ENCODE peak calls at places on chromosomes 3 and 15, in four cellular contexts. D, Y, R and Z are unnamed samples.

GRCh38 chr15:39135989-39136388 is 444.9 kb upstream of the THBS1 start:
- DNase-seq in D (no peak), Y (no peak), R (no peak), Z (no peak)

GRCh38 chr3:141047168-141047567 is 4.0 kb upstream of the SPSB4 start:
- DNase-seq in D (no peak), Y (no peak), R (no peak), Z (no peak)

GRCh38 chr3:49745986-49746385 is 22.2 kb upstream of the GMPPB start:
- DNase-seq in D (no peak), Y (no peak), R (no peak), Z (no peak)

GRCh38 chr3:142808103-142808917 is 80.6 kb downstream of the PCOLCE2 start:
- DNase-seq in D (no peak), Y (peak), R (peak), Z (peak)

GRCh38 chr15:38912067-38912466 is 347.5 kb upstream of the RASGRP1 start:
- DNase-seq in D (no peak), Y (no peak), R (no peak), Z (no peak)

GRCh38 chr15:33292718-33293307 is 18.0 kb upstream of the RYR3 start:
- DNase-seq in D (peak), Y (peak), R (peak), Z (peak)

GRCh38 chr3:185342458-185343169 is 20.3 kb upstream of the MAP3K13 start:
- DNase-seq in D (no peak), Y (no peak), R (peak), Z (no peak)

GRCh38 chr15:29437888-29438713 is 168.5 kb upstream of the NSMCE3 start:
- DNase-seq in D (no peak), Y (no peak), R (no peak), Z (no peak)

GRCh38 chr15:71448688-71449114 is 333.4 kb downstream of the THSD4 start:
- DNase-seq in D (peak), Y (peak), R (peak), Z (peak)

GRCh38 chr15:63198752-63199250 is 9.4 kb downstream of the RAB8B start:
- DNase-seq in D (no peak), Y (no peak), R (no peak), Z (no peak)

GRCh38 chr3:139564290-139564861 is 24.8 kb upstream of the RBP1 start:
- DNase-seq in D (peak), Y (no peak), R (peak), Z (no peak)

GRCh38 chr3:132038198-132038825 is 3.5 kb upstream of the CPNE4 start:
- DNase-seq in D (no peak), Y (peak), R (peak), Z (peak)

GRCh38 chr3:6125520-6125919 is 735.4 kb upstream of the GRM7 start:
- DNase-seq in D (no peak), Y (no peak), R (no peak), Z (no peak)

GRCh38 chr3:197880361-197881339 is 69.3 kb upstream of the RPL35A start:
- DNase-seq in D (no peak), Y (no peak), R (no peak), Z (peak)

GRCh38 chr3:197883541-197883940 is 66.4 kb upstream of the RPL35A start:
- DNase-seq in D (no peak), Y (no peak), R (no peak), Z (no peak)

GRCh38 chr3:197878427-197878826 is 71.6 kb upstream of the RPL35A start:
- DNase-seq in D (no peak), Y (no peak), R (no peak), Z (no peak)

GRCh38 chr3:197881601-197882000 is 68.4 kb upstream of the RPL35A start:
- DNase-seq in D (no peak), Y (no peak), R (no peak), Z (no peak)

DNA sequence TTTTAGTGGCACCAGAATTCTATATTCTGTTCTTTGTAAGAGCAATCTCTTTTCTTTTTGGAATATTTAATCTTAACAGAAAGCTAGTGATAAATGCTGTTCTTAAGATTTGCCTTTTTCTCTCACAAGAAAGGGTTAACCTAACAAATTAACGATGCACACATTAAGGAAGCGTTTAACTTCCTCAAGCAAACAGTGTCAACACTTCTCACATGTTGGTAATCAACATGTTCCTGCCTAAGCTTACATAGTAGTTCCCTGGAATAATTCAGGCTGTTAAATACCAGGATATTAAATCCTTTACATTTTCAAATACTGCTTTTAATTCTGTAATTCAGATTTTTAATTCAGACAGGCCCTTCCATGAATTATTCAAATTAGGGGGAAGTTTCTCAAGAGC is 67.4 kb upstream of the RPL35A start:
- DNase-seq in D (no peak), Y (no peak), R (no peak), Z (no peak)
- TF ChIP-seq NR3C1 in D (no peak), Y (no peak), R (no peak), Z (no peak)

DNA sequence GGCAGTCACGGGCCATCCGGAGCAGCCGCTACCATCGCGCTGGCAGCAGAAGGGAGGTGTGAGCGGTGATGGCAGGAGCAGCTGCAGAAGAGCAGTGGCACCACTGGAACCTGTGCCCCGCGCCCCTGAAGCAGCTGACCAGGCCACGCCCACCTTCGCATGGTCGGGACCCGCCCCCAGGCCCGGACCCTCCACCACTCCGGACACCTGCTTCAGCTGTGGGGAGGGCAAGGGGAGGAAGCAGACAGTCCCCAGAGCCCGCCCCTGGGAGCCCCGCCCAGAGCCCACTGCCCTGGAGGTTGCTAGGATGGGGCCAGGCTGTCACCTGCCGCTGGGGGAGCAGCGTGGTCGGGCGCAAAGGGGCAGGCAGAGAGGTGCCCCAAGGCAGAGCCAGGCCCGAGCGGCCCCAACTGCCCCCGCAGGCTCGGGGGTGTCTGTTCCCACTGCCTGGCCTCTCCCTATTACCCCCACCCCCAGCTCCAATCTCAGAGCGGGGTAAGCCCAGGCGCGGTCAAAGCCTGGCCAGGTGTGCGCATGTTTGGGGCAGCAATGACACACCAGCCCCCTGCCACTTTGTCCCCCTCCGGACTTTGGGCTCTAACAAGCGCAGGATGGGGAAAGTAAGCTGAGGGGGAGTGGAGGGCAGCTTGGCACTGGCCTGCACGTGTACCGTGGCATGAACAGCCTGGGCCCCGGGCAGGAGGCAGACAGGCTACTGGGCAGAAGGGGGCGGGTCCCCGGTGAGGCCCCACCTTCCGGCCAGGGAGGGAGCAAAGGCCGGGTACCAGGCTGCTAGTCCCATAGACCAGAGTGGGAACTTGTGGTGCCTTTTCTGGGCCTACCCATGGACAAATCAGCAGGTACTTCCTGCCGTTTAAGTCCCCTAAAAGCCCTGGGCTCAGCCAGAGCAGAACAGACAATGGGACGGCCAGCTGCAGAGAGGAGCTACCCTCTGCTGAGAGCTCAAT is 8.7 kb downstream of the SPCS1 start:
- DNase-seq in D (peak), Y (no peak), R (no peak), Z (no peak)
- TF ChIP-seq NR3C1 in D (no peak), Y (no peak), R (no peak), Z (no peak)

DNA sequence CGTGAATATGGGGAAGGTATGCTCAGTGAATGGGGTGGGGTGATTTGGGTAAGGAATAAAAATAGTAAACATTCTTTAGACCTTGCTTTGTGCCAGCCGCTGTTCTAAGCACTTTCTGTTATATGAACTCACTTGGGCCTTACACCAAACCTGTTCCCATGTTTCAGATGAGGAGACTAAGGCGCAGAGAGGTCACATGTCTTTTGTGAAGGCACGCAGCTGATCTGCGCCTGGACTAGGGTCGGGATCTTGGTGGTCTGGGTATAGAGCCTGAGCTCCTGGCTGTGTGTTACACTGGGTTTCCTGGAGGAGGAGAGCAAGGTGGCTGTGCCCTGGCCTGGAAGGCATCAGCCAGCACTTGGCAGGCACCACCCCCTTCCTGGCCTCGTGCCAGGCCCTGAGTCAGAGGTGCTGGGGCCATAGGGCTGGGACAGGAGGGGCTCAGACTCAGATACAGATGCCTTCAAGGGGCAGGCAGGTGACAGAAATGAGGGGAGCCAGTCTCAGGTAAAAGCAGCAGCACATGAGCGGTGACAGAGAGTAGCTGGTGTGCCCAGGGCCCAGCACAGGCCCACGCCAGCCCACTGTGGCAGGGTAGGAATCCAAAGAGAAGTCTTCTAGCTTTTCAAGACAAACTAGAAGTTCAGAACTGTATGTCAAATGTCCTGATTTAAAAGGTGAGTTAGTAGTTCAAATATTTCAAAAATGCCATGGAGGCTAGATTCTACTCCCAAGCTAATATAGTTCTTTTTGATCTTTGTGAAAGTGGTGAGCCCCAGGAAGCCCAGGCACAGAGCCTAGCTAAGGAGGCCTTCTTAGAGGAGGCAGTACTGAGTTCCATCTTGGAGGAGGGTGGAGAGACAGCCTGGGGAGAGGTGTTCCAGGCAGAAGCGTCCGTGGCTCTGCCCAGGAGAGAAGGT is 83.1 kb downstream of the DNAJB8 start:
- DNase-seq in D (no peak), Y (peak), R (peak), Z (peak)
- TF ChIP-seq NR3C1 in D (no peak), Y (no peak), R (no peak), Z (no peak)

GRCh38 chr15:40569139-40569953 is at the start of gene RPUSD2:
- DNase-seq in D (peak), Y (peak), R (peak), Z (peak)
- TF ChIP-seq NR3C1 in D (no peak), Y (no peak), R (no peak), Z (no peak)